ENCODE peak calls at places on chromosomes 1 and 21, in four cellular contexts. B, C, K and X are unnamed samples.

GRCh38 chr1:29414091-29414490 is 177.8 kb downstream of the PTPRU start:
- DNase-seq in B (no peak), C (peak; percentile 30), K (no peak), X (no peak)

GRCh38 chr1:93904228-93904627 is 5.0 kb downstream of the GCLM start:
- DNase-seq in B (no peak), C (no peak), K (no peak), X (no peak)

GRCh38 chr21:21165063-21165645 is 166.9 kb downstream of the NCAM2 start:
- DNase-seq in B (no peak), C (no peak), K (no peak), X (no peak)

GRCh38 chr1:2328676-2329455 is 62.5 kb downstream of the MORN1 start:
- DNase-seq in B (no peak), C (no peak), K (no peak), X (no peak)

GRCh38 chr1:182084487-182085316 is 23.2 kb upstream of the ZNF648 start:
- DNase-seq in B (peak; percentile 87), C (peak; percentile 98), K (peak; percentile 78), X (peak; percentile 95)

GRCh38 chr1:3236361-3236760 is 167.4 kb downstream of the PRDM16 start:
- DNase-seq in B (no peak), C (no peak), K (no peak), X (no peak)

GRCh38 chr1:179663810-179664209 is 72.2 kb downstream of the TDRD5 start:
- DNase-seq in B (no peak), C (no peak), K (no peak), X (no peak)

GRCh38 chr1:20711285-20712209 is 6.3 kb downstream of the KIF17 start:
- DNase-seq in B (peak; percentile 55), C (no peak), K (no peak), X (peak; percentile 36)

GRCh38 chr1:7574121-7575040 is 196.7 kb upstream of the VAMP3 start:
- DNase-seq in B (no peak), C (no peak), K (no peak), X (no peak)

GRCh38 chr1:35631396-35631795 is 9.9 kb downstream of the PSMB2 start:
- DNase-seq in B (no peak), C (no peak), K (no peak), X (no peak)

GRCh38 chr1:114510235-114511047 is 562 bp downstream of the TRIM33 start:
- DNase-seq in B (peak; percentile 86), C (peak; percentile 70), K (no peak), X (peak; percentile 50)

GRCh38 chr1:156226116-156226538 is 13.3 kb downstream of the PMF1 start:
- DNase-seq in B (no peak), C (no peak), K (no peak), X (no peak)

GRCh38 chr1:109425902-109426277 is 358 bp downstream of the PSMA5 start:
- DNase-seq in B (no peak), C (no peak), K (peak; percentile 59), X (no peak)

GRCh38 chr21:34797926-34798595 is 129.3 kb downstream of the CLIC6 start:
- DNase-seq in B (no peak), C (no peak), K (no peak), X (no peak)

GRCh38 chr21:33011462-33011861 is 14.3 kb upstream of the OLIG2 start:
- DNase-seq in B (no peak), C (peak; percentile 6), K (peak; percentile 57), X (no peak)

GRCh38 chr1:209723761-209724693 is 19.4 kb downstream of the HSD11B1 start:
- DNase-seq in B (no peak), C (no peak), K (no peak), X (no peak)

GRCh38 chr21:42571391-42572150 is 57.9 kb downstream of the SLC37A1 start:
- DNase-seq in B (no peak), C (no peak), K (no peak), X (peak; percentile 10)

GRCh38 chr1:110618668-110619067 is 12.5 kb upstream of the KCNA2 start:
- DNase-seq in B (no peak), C (no peak), K (no peak), X (no peak)

GRCh38 chr1:16172232-16172830 is 16.5 kb upstream of the EPHA2 start:
- DNase-seq in B (peak; percentile 36), C (no peak), K (no peak), X (no peak)

GRCh38 chr1:197876894-197877293 is 25.5 kb upstream of the C1orf53 start:
- DNase-seq in B (no peak), C (no peak), K (no peak), X (no peak)

GRCh38 chr1:203288351-203288894 is 16.9 kb upstream of the BTG2 start:
- DNase-seq in B (no peak), C (no peak), K (no peak), X (no peak)

GRCh38 chr1:186958520-186958919 is 129.8 kb downstream of the PLA2G4A start:
- DNase-seq in B (no peak), C (no peak), K (no peak), X (no peak)

GRCh38 chr21:21383126-21383525 is 384.9 kb downstream of the NCAM2 start:
- DNase-seq in B (no peak), C (no peak), K (no peak), X (no peak)

GRCh38 chr1:9233241-9233941 is 1.2 kb upstream of the H6PD start:
- DNase-seq in B (no peak), C (no peak), K (peak; percentile 92), X (no peak)

GRCh38 chr1:111804736-111805135 is 49.0 kb downstream of the DDX20 start:
- DNase-seq in B (no peak), C (no peak), K (no peak), X (peak; percentile 21)

GRCh38 chr1:9061949-9062555 is 7.4 kb downstream of the SLC2A5 start:
- DNase-seq in B (no peak), C (no peak), K (no peak), X (no peak)

GRCh38 chr1:145858238-145858936 is 494 bp downstream of the PIAS3 start:
- DNase-seq in B (peak; percentile 70), C (peak; percentile 93), K (no peak), X (peak; percentile 88)

GRCh38 chr21:16113052-16113715 is 383.4 kb downstream of the USP25 start:
- DNase-seq in B (no peak), C (no peak), K (no peak), X (no peak)

GRCh38 chr1:115507256-115507589 is 134.5 kb upstream of the VANGL1 start:
- DNase-seq in B (no peak), C (no peak), K (peak; percentile 27), X (peak; percentile 40)

GRCh38 chr1:35173516-35174224 is 19.3 kb downstream of the SFPQ start:
- DNase-seq in B (no peak), C (no peak), K (no peak), X (no peak)

GRCh38 chr1:195908121-195908520 is 700.1 kb downstream of the KCNT2 start:
- DNase-seq in B (no peak), C (no peak), K (no peak), X (no peak)

GRCh38 chr1:107941123-107941522 is 23.9 kb downstream of the VAV3 start:
- DNase-seq in B (no peak), C (no peak), K (no peak), X (no peak)
- TF ChIP-seq ATF2 in B (no peak), C (no peak), K (no peak), X (no peak)

DNA sequence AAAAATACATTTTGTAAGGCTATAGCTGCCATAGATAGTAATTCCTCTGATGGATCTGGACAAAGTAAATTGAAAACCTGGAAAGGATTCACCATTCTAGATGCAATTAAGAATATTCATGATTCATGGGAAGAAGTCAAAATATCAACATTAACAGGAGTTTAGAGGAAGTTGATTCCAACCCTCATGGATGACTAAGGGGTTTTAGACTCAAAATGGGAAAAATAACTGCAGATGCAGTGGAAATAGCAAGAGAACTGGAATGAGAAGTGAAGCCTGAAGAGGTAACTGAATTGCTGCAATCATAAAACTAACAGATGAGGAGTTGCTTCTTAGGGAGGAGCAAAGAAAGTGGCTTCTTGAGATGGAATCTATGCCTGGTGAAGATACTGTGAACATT is 230.8 kb downstream of the KCTD3 start:
- DNase-seq in B (no peak), C (no peak), K (no peak), X (no peak)
- TF ChIP-seq JUN in B (no peak), C (no peak), K (no peak), X (no peak)

DNA sequence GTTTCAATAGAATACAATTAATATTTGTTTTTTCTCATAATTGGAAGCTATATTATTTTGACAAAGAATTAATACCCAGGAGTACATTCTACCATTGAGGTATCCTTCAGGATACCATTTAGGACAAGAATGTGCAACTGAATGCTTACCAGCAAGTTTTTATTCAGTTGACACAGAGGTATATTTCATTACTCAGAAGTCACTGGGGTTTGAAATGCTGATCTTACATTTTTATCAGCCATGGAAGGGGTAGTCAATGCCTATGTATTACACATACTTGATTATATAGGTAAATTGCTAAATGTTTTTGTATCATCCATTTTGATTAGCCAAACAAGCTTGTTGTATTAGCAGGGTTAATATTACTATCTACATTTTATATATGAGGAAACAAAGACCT is 48.0 kb downstream of the C1orf87 start:
- DNase-seq in B (no peak), C (no peak), K (no peak), X (no peak)
- TF ChIP-seq ATF2 in B (no peak), C (no peak), K (no peak), X (no peak)

GRCh38 chr1:21904725-21905520 is 32.2 kb downstream of the HSPG2 start:
- DNase-seq in B (peak; percentile 93), C (no peak), K (no peak), X (no peak)
- TF ChIP-seq JUN in B (peak; percentile 94), C (no peak), K (no peak), X (no peak)

DNA sequence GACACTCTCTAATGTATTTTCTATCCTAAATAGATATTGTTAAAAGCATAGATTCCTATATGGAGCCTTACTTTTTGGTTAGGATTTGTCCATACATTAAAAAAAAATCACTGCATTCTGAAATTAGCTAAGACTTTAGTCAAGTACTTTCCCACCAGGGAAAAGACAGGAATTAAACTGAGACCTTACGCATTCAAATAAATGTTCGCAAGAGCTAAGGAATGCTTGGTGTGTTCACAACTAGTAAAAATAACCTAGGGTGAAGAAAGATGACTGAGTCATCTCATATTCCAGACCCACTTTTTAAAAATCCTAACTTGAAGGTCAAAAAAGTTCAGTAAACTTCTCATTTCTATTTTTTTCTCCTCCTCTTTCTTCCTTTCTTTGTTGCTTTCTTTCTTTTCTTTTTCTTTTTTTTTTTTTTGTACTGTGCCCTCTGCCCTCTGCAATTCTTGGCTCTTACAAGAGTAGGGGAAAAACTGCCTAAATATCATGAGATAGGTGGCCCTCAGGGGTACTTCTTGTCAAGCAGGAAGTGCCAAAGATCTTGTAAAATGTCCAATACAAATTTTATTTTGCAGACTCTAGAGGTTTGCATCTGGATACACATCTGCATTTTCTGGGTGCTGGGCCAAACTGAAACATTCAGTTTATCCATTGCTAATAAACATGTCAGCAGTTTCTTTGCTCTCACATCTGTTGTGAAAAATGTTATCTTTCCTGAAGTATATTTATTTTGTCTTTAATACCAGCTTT is 121.4 kb upstream of the GORAB start:
- DNase-seq in B (no peak), C (no peak), K (no peak), X (no peak)
- TF ChIP-seq ATF2 in B (no peak), C (no peak), K (no peak), X (no peak)

DNA sequence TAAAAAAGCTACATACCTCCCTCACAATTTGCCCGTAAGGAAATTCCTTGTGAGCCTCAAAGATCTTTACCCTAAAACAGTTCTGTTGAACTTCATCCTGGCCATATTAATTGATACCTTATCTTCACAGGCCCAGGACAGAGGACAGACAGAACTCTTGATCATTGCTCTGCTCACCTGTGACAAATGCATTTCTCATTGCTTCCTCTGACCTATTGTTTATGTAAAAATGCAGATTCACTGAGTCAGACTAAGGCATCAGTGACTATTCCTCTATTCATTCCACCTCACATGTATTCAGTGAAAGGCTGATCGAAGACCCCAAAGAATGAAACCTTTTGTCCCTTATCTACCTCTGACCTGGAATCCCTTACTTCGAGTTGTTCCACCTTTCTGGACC is 61.0 kb downstream of the BACH1 start:
- DNase-seq in B (no peak), C (no peak), K (no peak), X (no peak)
- TF ChIP-seq JUN in B (no peak), C (no peak), K (no peak), X (no peak)